ENCODE peak calls at places on chromosomes 3 and 15, in eight cellular contexts. Y is T-helper 1 cell, V is psoas muscle, H is left cardiac atrium, M is HS-27A, Z is ovary, Q is stomach, T is AG08396. C is an unnamed sample.

GRCh38 chr3:60954049-60954448 is 297.2 kb downstream of the FHIT start:
- DNase-seq in Y (no peak), V (no peak), H (no peak), M (no peak), Z (no peak), Q (no peak), T (no peak), C (no peak)

GRCh38 chr3:114846779-114847178 is 300.3 kb downstream of the ZBTB20 start:
- DNase-seq in Y (no peak), V (no peak), H (no peak), M (no peak), Z (no peak), Q (no peak), T (peak), C (no peak)

GRCh38 chr3:62371032-62371734 is 2.2 kb downstream of the FEZF2 start:
- DNase-seq in Y (no peak), V (no peak), H (no peak), M (no peak), Z (no peak), Q (no peak), T (no peak), C (no peak)

GRCh38 chr3:64460877-64461276 is 226.9 kb downstream of the ADAMTS9 start:
- DNase-seq in Y (no peak), V (no peak), H (no peak), M (peak), Z (no peak), Q (no peak), T (peak), C (no peak)

GRCh38 chr3:151604941-151605340 is 128.8 kb upstream of the AADACL2 start:
- DNase-seq in Y (no peak), V (no peak), H (no peak), M (no peak), Z (no peak), Q (no peak), T (no peak), C (no peak)

GRCh38 chr3:106820726-106821362 is 556.4 kb upstream of the CCDC54 start:
- DNase-seq in Y (no peak), V (no peak), H (no peak), M (no peak), Z (no peak), Q (no peak), T (no peak), C (no peak)

GRCh38 chr3:157131861-157132260 is 28.1 kb downstream of the CCNL1 start:
- DNase-seq in Y (no peak), V (no peak), H (no peak), M (no peak), Z (no peak), Q (no peak), T (no peak), C (no peak)

GRCh38 chr3:194396897-194397756 is 1.9 kb downstream of the GP5 start:
- DNase-seq in Y (no peak), V (no peak), H (no peak), M (no peak), Z (peak), Q (no peak), T (no peak), C (peak)

GRCh38 chr15:80152896-80153876 is at the start of gene FAH:
- DNase-seq in Y (no peak), V (no peak), H (no peak), M (no peak), Z (peak), Q (no peak), T (peak), C (peak)

GRCh38 chr3:10732292-10732691 is 83.7 kb upstream of the SLC6A11 start:
- DNase-seq in Y (no peak), V (no peak), H (no peak), M (no peak), Z (no peak), Q (no peak), T (no peak), C (no peak)

GRCh38 chr3:29083607-29084120 is 197.2 kb upstream of the RBMS3 start:
- DNase-seq in Y (no peak), V (no peak), H (no peak), M (no peak), Z (no peak), Q (no peak), T (no peak), C (no peak)

GRCh38 chr3:31312400-31312799 is 220.3 kb upstream of the STT3B start:
- DNase-seq in Y (no peak), V (no peak), H (no peak), M (no peak), Z (no peak), Q (no peak), T (no peak), C (no peak)

GRCh38 chr15:48440084-48440483 is 108.9 kb downstream of the DUT start:
- DNase-seq in Y (no peak), V (peak), H (no peak), M (no peak), Z (peak), Q (no peak), T (peak), C (no peak)

GRCh38 chr3:8793242-8793641 is 23.8 kb upstream of the OXTR start:
- DNase-seq in Y (no peak), V (no peak), H (no peak), M (no peak), Z (no peak), Q (no peak), T (peak), C (no peak)

GRCh38 chr3:146160964-146161724 is at the start of gene PLOD2:
- DNase-seq in Y (no peak), V (peak), H (peak), M (peak), Z (peak), Q (peak), T (peak), C (no peak)

GRCh38 chr3:106255870-106256248 is 387.0 kb upstream of the CBLB start:
- DNase-seq in Y (no peak), V (no peak), H (no peak), M (no peak), Z (no peak), Q (no peak), T (no peak), C (no peak)

GRCh38 chr3:54235998-54236397 is 113.6 kb downstream of the CACNA2D3 start:
- DNase-seq in Y (no peak), V (no peak), H (no peak), M (no peak), Z (no peak), Q (no peak), T (no peak), C (no peak)

GRCh38 chr3:144241381-144241780 is 269.8 kb downstream of the DIPK2A start:
- DNase-seq in Y (no peak), V (no peak), H (no peak), M (no peak), Z (no peak), Q (no peak), T (no peak), C (no peak)

GRCh38 chr15:66581972-66582537 is 16.3 kb upstream of the LCTL start:
- DNase-seq in Y (no peak), V (no peak), H (no peak), M (no peak), Z (no peak), Q (no peak), T (no peak), C (no peak)

GRCh38 chr15:74319596-74320357 is 47.7 kb downstream of the CYP11A1 start:
- DNase-seq in Y (no peak), V (peak), H (no peak), M (no peak), Z (peak), Q (no peak), T (no peak), C (no peak)

GRCh38 chr3:152376351-152377183 is 107.8 kb downstream of the MBNL1 start:
- DNase-seq in Y (no peak), V (no peak), H (no peak), M (no peak), Z (no peak), Q (no peak), T (no peak), C (no peak)

GRCh38 chr3:32360514-32360869 is 31.2 kb upstream of the CMTM7 start:
- DNase-seq in Y (no peak), V (no peak), H (no peak), M (no peak), Z (no peak), Q (no peak), T (no peak), C (no peak)

C was measured in stimulated activated naive CD4-positive, alpha-beta T cell.